ENCODE peak calls at places on chromosomes 2 and 18, in eight cellular contexts. U is B cell, H is GM20000, Z is RWPE1, O is left ventricle myocardium inferior, F is esophagus squamous epithelium, B is NB4, K is SK-N-SH. I is an unnamed sample.

GRCh38 chr2:33577660-33578059 is 21.4 kb downstream of the FAM98A start:
- DNase-seq in U (no peak), H (no peak), Z (no peak), O (no peak), F (no peak), B (no peak), K (no peak), I (no peak)

GRCh38 chr2:196900843-196901242 is 25.7 kb downstream of the PGAP1 start:
- DNase-seq in U (no peak), H (no peak), Z (no peak), O (no peak), F (no peak), B (no peak), K (no peak), I (no peak)

GRCh38 chr2:25674003-25674362 is 606 bp upstream of the DTNB start:
- DNase-seq in U (no peak), H (no peak), Z (no peak), O (no peak), F (no peak), B (no peak), K (no peak), I (no peak)

GRCh38 chr2:107584577-107584976 is 242.1 kb upstream of the RGPD4 start:
- DNase-seq in U (no peak), H (no peak), Z (peak), O (no peak), F (no peak), B (no peak), K (no peak), I (no peak)

GRCh38 chr2:80303825-80304521 is 579 bp downstream of the LRRTM1 start:
- DNase-seq in U (no peak), H (no peak), Z (peak), O (no peak), F (no peak), B (no peak), K (peak), I (peak)

GRCh38 chr2:9805435-9806297 is 37.6 kb upstream of the TAF1B start:
- DNase-seq in U (no peak), H (no peak), Z (no peak), O (no peak), F (no peak), B (peak), K (peak), I (peak)

GRCh38 chr2:105150231-105150630 is 91.3 kb upstream of the GPR45 start:
- DNase-seq in U (no peak), H (no peak), Z (no peak), O (no peak), F (no peak), B (no peak), K (no peak), I (no peak)

GRCh38 chr2:12334289-12335003 is 382.3 kb upstream of the TRIB2 start:
- DNase-seq in U (no peak), H (no peak), Z (no peak), O (no peak), F (no peak), B (no peak), K (no peak), I (no peak)

GRCh38 chr2:74584088-74584645 is 29.6 kb downstream of the DOK1 start:
- DNase-seq in U (no peak), H (peak), Z (no peak), O (no peak), F (no peak), B (no peak), K (no peak), I (peak)

GRCh38 chr2:98696167-98696566 is 34.8 kb downstream of the MGAT4A start:
- DNase-seq in U (no peak), H (no peak), Z (no peak), O (no peak), F (no peak), B (no peak), K (no peak), I (no peak)

GRCh38 chr18:12606592-12607315 is 51.2 kb downstream of the SPIRE1 start:
- DNase-seq in U (no peak), H (no peak), Z (peak), O (no peak), F (no peak), B (peak), K (no peak), I (no peak)

GRCh38 chr2:30693821-30694281 is 113.4 kb downstream of the CAPN13 start:
- DNase-seq in U (no peak), H (no peak), Z (no peak), O (no peak), F (no peak), B (no peak), K (no peak), I (no peak)

GRCh38 chr2:69807821-69808540 is 21.5 kb upstream of the GMCL1 start:
- DNase-seq in U (no peak), H (no peak), Z (no peak), O (no peak), F (no peak), B (no peak), K (no peak), I (no peak)

GRCh38 chr2:133658020-133658903 is 90.0 kb upstream of the NCKAP5 start:
- DNase-seq in U (no peak), H (no peak), Z (no peak), O (no peak), F (no peak), B (no peak), K (no peak), I (no peak)

GRCh38 chr2:74267068-74267467 is 68.7 kb downstream of the MTHFD2 start:
- DNase-seq in U (no peak), H (peak), Z (peak), O (no peak), F (no peak), B (peak), K (no peak), I (peak)

GRCh38 chr2:165950438-165950837 is 3.1 kb downstream of the TTC21B start:
- DNase-seq in U (no peak), H (no peak), Z (no peak), O (no peak), F (no peak), B (no peak), K (no peak), I (no peak)

GRCh38 chr2:27754831-27755230 is 16.7 kb upstream of the MRPL33 start:
- DNase-seq in U (no peak), H (no peak), Z (no peak), O (no peak), F (no peak), B (peak), K (no peak), I (no peak)

GRCh38 chr2:26542676-26543505 is 65.0 kb upstream of the OTOF start:
- DNase-seq in U (no peak), H (no peak), Z (no peak), O (no peak), F (no peak), B (no peak), K (no peak), I (no peak)

GRCh38 chr2:16012626-16013501 is 72.5 kb downstream of the MYCN start:
- DNase-seq in U (no peak), H (no peak), Z (peak), O (no peak), F (no peak), B (no peak), K (no peak), I (no peak)

GRCh38 chr2:240213226-240213475 is 72.7 kb upstream of the OTOS start:
- DNase-seq in U (no peak), H (no peak), Z (no peak), O (no peak), F (no peak), B (no peak), K (no peak), I (no peak)

GRCh38 chr2:239598011-239598731 is 197.4 kb upstream of the HDAC4 start:
- DNase-seq in U (no peak), H (no peak), Z (no peak), O (no peak), F (no peak), B (no peak), K (no peak), I (no peak)

GRCh38 chr2:38620282-38620977 is 17.7 kb upstream of the HNRNPLL start:
- DNase-seq in U (no peak), H (no peak), Z (no peak), O (no peak), F (no peak), B (no peak), K (no peak), I (no peak)

GRCh38 chr2:113850687-113851086 is 39.2 kb upstream of the ACTR3 start:
- DNase-seq in U (no peak), H (no peak), Z (no peak), O (no peak), F (no peak), B (peak), K (peak), I (no peak)

GRCh38 chr2:69385443-69386151 is 1.4 kb downstream of the GFPT1 start:
- DNase-seq in U (no peak), H (no peak), Z (peak), O (no peak), F (no peak), B (peak), K (no peak), I (peak)

GRCh38 chr2:189049709-189050108 is 75.5 kb downstream of the COL3A1 start:
- DNase-seq in U (no peak), H (no peak), Z (no peak), O (no peak), F (no peak), B (no peak), K (no peak), I (no peak)

DNA sequence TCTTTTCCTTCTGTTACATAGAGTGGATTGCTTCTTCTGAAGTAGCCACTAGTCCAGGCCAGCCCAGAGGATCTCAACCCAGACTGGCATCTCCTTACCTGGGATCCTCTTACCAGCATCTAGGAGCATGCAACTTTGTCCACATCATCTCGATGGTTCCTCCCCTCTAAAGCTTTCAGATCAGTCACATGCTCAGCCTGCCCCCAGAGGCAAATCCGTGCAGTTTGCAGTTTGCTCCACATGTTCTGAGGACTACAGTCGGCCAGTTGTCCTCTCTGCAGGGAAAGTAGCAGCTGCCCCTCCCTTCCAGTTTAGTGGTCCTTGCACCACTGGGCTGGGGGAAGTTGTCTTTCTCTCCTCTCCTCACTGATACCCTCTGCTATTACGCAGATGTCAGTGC is 259.8 kb upstream of the APCDD1 start:
- DNase-seq in U (no peak), H (no peak), Z (no peak), O (no peak), F (no peak), B (peak), K (no peak), I (no peak)
- TF ChIP-seq CTCF in U (no peak), H (no peak), Z (no peak), O (no peak), F (no peak), B (no peak), K (peak), I (no peak)

DNA sequence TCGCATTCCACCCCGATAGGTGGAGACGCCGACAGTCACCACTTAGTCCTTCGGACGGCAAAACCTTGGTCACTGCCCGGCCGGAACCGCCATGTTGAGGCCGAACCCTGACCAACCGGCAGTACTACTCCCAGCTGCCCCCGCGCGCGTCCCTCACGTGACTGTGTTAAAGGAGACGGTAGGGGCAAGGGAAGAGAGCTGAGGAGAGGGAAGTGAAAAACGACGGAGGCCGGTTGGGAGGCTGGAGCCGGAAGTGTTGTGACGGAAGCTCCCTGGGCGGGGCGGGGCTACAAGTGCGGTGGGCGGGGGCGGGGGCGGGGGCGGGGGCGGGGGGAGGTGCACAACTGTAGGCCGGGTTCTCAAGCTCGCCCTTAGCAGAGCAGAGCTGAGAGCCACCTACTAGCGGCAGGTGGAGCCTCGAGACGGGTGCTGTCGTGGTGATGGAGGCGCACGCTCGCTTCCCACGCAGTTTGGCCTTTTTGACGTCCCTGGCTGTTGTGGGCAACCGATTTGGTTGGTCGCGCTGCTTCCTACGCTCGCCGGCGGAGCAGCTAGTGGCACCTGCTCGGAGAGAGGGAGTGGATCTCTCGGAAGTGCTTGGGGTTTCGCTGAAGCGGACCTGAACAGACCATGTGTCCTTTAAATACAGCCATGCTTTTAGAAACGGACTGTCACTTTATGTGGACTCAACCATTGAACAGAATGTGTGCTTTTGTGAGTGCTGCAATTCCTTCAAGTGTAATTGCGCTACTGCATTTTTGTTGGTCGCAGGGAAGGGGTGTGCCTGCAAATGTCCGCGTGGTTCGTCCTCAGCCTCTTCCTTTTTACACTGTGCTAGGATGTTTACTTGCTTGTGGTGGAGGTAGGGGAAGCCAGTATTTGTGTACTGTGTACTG is at the start of gene TRAPPC8:
- DNase-seq in U (peak), H (peak), Z (peak), O (peak), F (peak), B (peak), K (peak), I (peak)
- TF ChIP-seq CTCF in U (no peak), H (peak), Z (no peak), O (no peak), F (peak), B (no peak), K (no peak), I (peak)

GRCh38 chr2:224278531-224278930 is 123.4 kb downstream of the FAM124B start:
- DNase-seq in U (no peak), H (no peak), Z (no peak), O (no peak), F (no peak), B (no peak), K (no peak), I (no peak)
- TF ChIP-seq CTCF in U (no peak), H (no peak), Z (no peak), O (no peak), F (no peak), B (no peak), K (peak), I (no peak)

GRCh38 chr2:179596018-179596417 is 265.4 kb downstream of the ZNF385B start:
- DNase-seq in U (no peak), H (no peak), Z (peak), O (no peak), F (no peak), B (no peak), K (no peak), I (no peak)

GRCh38 chr2:179592167-179592936 is 269.1 kb downstream of the ZNF385B start:
- DNase-seq in U (no peak), H (no peak), Z (no peak), O (no peak), F (no peak), B (no peak), K (no peak), I (no peak)

GRCh38 chr2:179594268-179595112 is 266.9 kb downstream of the ZNF385B start:
- DNase-seq in U (no peak), H (no peak), Z (no peak), O (no peak), F (no peak), B (no peak), K (no peak), I (no peak)

GRCh38 chr2:179593323-179593722 is 268.1 kb downstream of the ZNF385B start:
- DNase-seq in U (no peak), H (no peak), Z (no peak), O (no peak), F (no peak), B (no peak), K (no peak), I (no peak)

GRCh38 chr2:179595284-179595683 is 266.1 kb downstream of the ZNF385B start:
- DNase-seq in U (no peak), H (no peak), Z (no peak), O (no peak), F (no peak), B (no peak), K (no peak), I (no peak)
- TF ChIP-seq CTCF in U (no peak), H (no peak), Z (no peak), O (peak), F (no peak), B (no peak), K (peak), I (no peak)

GRCh38 chr2:112256654-112257053 is 1.8 kb upstream of the ZC3H8 start:
- DNase-seq in U (no peak), H (no peak), Z (no peak), O (no peak), F (no peak), B (peak), K (no peak), I (no peak)

GRCh38 chr2:112257575-112257974 is 2.7 kb upstream of the ZC3H8 start:
- DNase-seq in U (no peak), H (no peak), Z (no peak), O (no peak), F (no peak), B (peak), K (no peak), I (no peak)

GRCh38 chr2:112262876-112263275 is 8.0 kb upstream of the ZC3H8 start:
- DNase-seq in U (no peak), H (no peak), Z (no peak), O (no peak), F (no peak), B (no peak), K (no peak), I (no peak)

GRCh38 chr2:112260295-112260625 is 5.4 kb upstream of the ZC3H8 start:
- DNase-seq in U (no peak), H (no peak), Z (no peak), O (no peak), F (no peak), B (no peak), K (no peak), I (no peak)

GRCh38 chr2:112259509-112260294 is 4.9 kb upstream of the ZC3H8 start:
- DNase-seq in U (peak), H (peak), Z (peak), O (peak), F (no peak), B (peak), K (peak), I (peak)
- TF ChIP-seq CTCF in U (peak), H (peak), Z (peak), O (peak), F (peak), B (peak), K (peak), I (peak)

GRCh38 chr2:174595415-174595814 is 2.2 kb downstream of the WIPF1 start:
- DNase-seq in U (no peak), H (no peak), Z (no peak), O (no peak), F (no peak), B (peak), K (no peak), I (no peak)

GRCh38 chr2:174596994-174597346 is 634 bp downstream of the WIPF1 start:
- DNase-seq in U (no peak), H (no peak), Z (no peak), O (no peak), F (no peak), B (peak), K (no peak), I (no peak)

GRCh38 chr2:174594451-174594850 is 3.2 kb downstream of the WIPF1 start:
- DNase-seq in U (no peak), H (no peak), Z (no peak), O (no peak), F (no peak), B (no peak), K (no peak), I (no peak)

GRCh38 chr2:174597347-174598047 is at the start of gene WIPF1:
- DNase-seq in U (peak), H (peak), Z (no peak), O (no peak), F (peak), B (peak), K (no peak), I (peak)

DNA sequence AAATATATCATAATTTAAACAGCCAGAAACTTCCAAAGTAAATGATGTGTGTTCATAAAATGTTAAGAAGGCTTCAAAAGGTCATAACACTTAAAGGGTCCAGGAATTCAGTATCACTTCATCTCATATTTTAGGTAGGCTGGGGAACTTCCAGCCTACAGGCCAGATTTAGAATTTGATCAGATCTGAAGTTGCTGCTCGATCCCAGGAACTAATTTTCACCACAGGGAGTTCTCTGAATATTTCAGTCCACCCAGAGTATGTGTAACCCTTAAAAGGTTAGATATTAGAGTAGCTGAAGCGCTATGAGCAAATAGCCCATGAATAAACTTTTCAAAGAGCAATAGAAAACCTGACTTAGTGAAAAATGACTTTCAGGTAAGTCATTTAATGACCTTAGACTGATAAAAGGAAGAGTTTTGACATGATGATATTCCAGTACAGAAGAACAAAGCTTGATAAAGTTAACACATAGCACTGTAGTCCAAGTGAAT is 1.7 kb downstream of the WIPF1 start:
- DNase-seq in U (no peak), H (no peak), Z (no peak), O (no peak), F (no peak), B (peak), K (no peak), I (no peak)
- TF ChIP-seq CTCF in U (no peak), H (no peak), Z (no peak), O (no peak), F (no peak), B (no peak), K (no peak), I (no peak)

DNA sequence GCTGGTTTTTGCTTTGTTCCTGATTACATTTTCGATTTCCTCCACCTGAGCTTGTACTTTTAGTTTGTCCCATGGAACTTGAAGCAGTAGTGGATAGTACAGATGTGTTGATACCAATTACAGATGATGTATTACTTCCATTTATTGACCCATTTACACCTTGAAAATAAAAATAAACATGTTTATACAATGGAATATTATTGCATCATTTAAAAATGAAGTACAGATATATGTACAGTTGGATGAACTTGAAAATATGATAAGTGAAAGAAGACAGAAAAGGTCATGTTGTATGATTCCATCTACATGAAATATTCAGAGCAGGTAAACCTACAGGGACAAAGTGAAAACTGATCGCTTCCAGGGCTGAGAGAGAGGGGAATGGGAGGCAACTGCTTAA is 160.3 kb upstream of the WDSUB1 start:
- DNase-seq in U (no peak), H (no peak), Z (no peak), O (no peak), F (no peak), B (no peak), K (no peak), I (no peak)
- TF ChIP-seq CTCF in U (no peak), H (no peak), Z (no peak), O (no peak), F (no peak), B (no peak), K (no peak), I (no peak)